ENCODE peak calls at places on chromosome 20, in five cellular contexts. One of them, this sample, is unnamed.
A peak's percentile ranks its signal among the peaks of the same experiment; 100 is the strongest.

GRCh38 chr20:1312308-1312707 is 16.6 kb downstream of the SDCBP2 start:
- DNase-seq in NCI-H2081: no peak
- DNase-seq in HCT116: no peak
- DNase-seq in AG09319: no peak
- DNase-seq in astrocyte of the spinal cord: no peak
- DNase-seq in this sample: no peak

GRCh38 chr20:8718214-8718613 is 350.7 kb upstream of the PLCB4 start:
- DNase-seq in AG09319: no peak
- DNase-seq in NCI-H2081: no peak
- DNase-seq in astrocyte of the spinal cord: no peak
- DNase-seq in HCT116: no peak
- DNase-seq in this sample: no peak

GRCh38 chr20:20079102-20079784 is 26.9 kb downstream of the CFAP61 start:
- DNase-seq in NCI-H2081: no peak
- DNase-seq in AG09319: no peak
- DNase-seq in HCT116: no peak
- DNase-seq in astrocyte of the spinal cord: no peak
- DNase-seq in this sample: no peak

GRCh38 chr20:48338717-48339116 is 489.1 kb downstream of the PREX1 start:
- DNase-seq in NCI-H2081: no peak
- DNase-seq in HCT116: no peak
- DNase-seq in astrocyte of the spinal cord: peak; percentile 67
- DNase-seq in AG09319: no peak
- DNase-seq in this sample: no peak

GRCh38 chr20:4444404-4444803 is 277.3 kb upstream of the PRND start:
- DNase-seq in AG09319: no peak
- DNase-seq in NCI-H2081: no peak
- DNase-seq in HCT116: no peak
- DNase-seq in astrocyte of the spinal cord: peak; percentile 76
- DNase-seq in this sample: no peak

GRCh38 chr20:43953919-43954617 is 39.4 kb downstream of the TOX2 start:
- DNase-seq in NCI-H2081: no peak
- DNase-seq in AG09319: no peak
- DNase-seq in astrocyte of the spinal cord: peak; percentile 38
- DNase-seq in HCT116: no peak
- DNase-seq in this sample: no peak

GRCh38 chr20:24763386-24764026 is 185.6 kb upstream of the CST7 start:
- DNase-seq in NCI-H2081: no peak
- DNase-seq in HCT116: no peak
- DNase-seq in astrocyte of the spinal cord: no peak
- DNase-seq in AG09319: no peak
- DNase-seq in this sample: no peak

GRCh38 chr20:59042151-59042795 is at the start of gene PRELID3B:
- DNase-seq in AG09319: no peak
- DNase-seq in astrocyte of the spinal cord: no peak
- DNase-seq in HCT116: no peak
- DNase-seq in NCI-H2081: no peak
- DNase-seq in this sample: no peak

GRCh38 chr20:853406-853996 is 20.0 kb downstream of the FAM110A start:
- DNase-seq in astrocyte of the spinal cord: no peak
- DNase-seq in AG09319: no peak
- DNase-seq in HCT116: no peak
- DNase-seq in NCI-H2081: no peak
- DNase-seq in this sample: no peak

GRCh38 chr20:1508576-1508975 is 17.4 kb upstream of the SIRPB2 start:
- DNase-seq in NCI-H2081: no peak
- DNase-seq in astrocyte of the spinal cord: no peak
- DNase-seq in HCT116: no peak
- DNase-seq in AG09319: no peak
- DNase-seq in this sample: no peak

This sample was measured in HAP-1.